ENCODE peak calls at places on chromosomes 7 and 10, in six cellular contexts. C is A549, Q is esophagus muscularis mucosa, S is prostate gland, K is body of pancreas, L is HepG2. R is an unnamed sample.

GRCh38 chr7:126716321-126716720 is 536.4 kb downstream of the GRM8 start:
- DNase-seq in Q (no peak), L (no peak), S (no peak), C (no peak), K (no peak), R (no peak)

GRCh38 chr7:129707910-129708490 is 96.5 kb downstream of the NRF1 start:
- DNase-seq in C (no peak), Q (no peak), S (no peak), K (no peak), L (no peak), R (no peak)

GRCh38 chr7:43570688-43571365 is 12.1 kb upstream of the STK17A start:
- DNase-seq in C (no peak), Q (peak), K (no peak), L (no peak), S (no peak), R (no peak)

GRCh38 chr7:68537228-68538071 is 1060.8 kb upstream of the AUTS2 start:
- DNase-seq in S (no peak), L (no peak), Q (no peak), K (no peak), C (no peak), R (no peak)

GRCh38 chr10:131690805-131691239 is 210.0 kb upstream of the PPP2R2D start:
- DNase-seq in Q (no peak), C (no peak), L (no peak), S (no peak), K (no peak), R (no peak)

GRCh38 chr7:2290877-2291276 is 23.4 kb downstream of the SNX8 start:
- DNase-seq in S (no peak), C (no peak), L (no peak), K (no peak), Q (no peak), R (no peak)

GRCh38 chr7:150405584-150406310 is 26.6 kb downstream of the ZNF775 start:
- DNase-seq in S (no peak), Q (no peak), C (peak), K (no peak), L (no peak), R (peak)

GRCh38 chr7:3568516-3568915 is 267.5 kb downstream of the SDK1 start:
- DNase-seq in Q (no peak), L (no peak), C (no peak), S (no peak), K (no peak), R (no peak)

GRCh38 chr7:129108583-129108982 is 35.9 kb upstream of the TSPAN33 start:
- DNase-seq in K (no peak), C (no peak), Q (no peak), L (no peak), S (no peak), R (no peak)

GRCh38 chr7:154857728-154858681 is 144.9 kb downstream of the PAXIP1 start:
- DNase-seq in K (no peak), Q (no peak), C (peak), S (no peak), L (no peak), R (no peak)

GRCh38 chr10:58568428-58568935 is 55.8 kb downstream of the BICC1 start:
- DNase-seq in L (no peak), C (no peak), S (no peak), K (no peak), Q (no peak), R (no peak)

GRCh38 chr7:31517103-31517502 is 3.2 kb downstream of the ITPRID1 start:
- DNase-seq in C (no peak), L (no peak), Q (no peak), S (no peak), K (no peak), R (no peak)

GRCh38 chr7:24907311-24907886 is 72.6 kb downstream of the OSBPL3 start:
- DNase-seq in C (peak), S (no peak), L (no peak), K (no peak), Q (no peak), R (no peak)

GRCh38 chr10:124177180-124177518 is 83.8 kb upstream of the CHST15 start:
- DNase-seq in S (no peak), Q (no peak), K (no peak), L (no peak), C (no peak), R (no peak)

DNA sequence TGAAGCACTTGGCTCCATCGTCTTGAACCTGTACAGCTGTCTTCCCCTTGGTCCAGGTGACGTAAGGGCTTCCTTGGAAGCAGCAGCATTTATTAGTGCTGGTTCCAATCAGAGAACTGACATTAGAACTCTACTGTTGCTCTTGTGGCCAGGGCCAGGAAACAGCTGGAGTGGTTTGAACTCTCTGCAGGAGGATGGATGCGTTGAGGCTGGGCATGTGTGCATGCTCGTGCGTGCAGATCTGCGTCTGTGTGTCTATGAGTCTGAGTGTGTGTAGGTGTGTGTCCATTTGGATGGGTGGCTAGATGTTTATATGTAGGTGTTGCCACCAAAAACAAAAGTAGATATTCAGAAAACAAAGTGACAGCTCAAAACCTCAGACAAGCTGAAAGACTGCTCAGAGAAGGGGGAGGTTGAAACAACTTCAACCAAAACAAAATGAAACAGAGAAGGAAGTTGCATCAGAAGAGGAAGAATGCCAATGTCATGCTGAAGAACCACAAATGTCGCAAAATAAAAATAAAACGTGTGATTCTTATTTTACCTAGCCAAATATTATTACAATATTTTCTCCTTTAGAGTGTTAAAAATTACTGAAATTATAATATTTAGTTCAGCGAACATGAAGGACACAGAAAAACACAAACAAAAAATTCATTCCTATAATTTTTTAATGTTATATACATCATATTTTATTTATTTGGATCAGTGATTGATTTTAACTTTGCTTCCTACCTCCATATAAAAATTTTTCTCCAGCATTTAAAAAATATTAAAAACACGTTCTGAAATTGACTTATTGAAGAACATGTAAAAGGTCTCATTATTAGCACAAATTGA is 96.1 kb upstream of the MKLN1 start:
- DNase-seq in Q (no peak), L (no peak), S (no peak), K (no peak), C (no peak), R (no peak)
- TF ChIP-seq POLR2A in Q (no peak), L (no peak), S (no peak), K (no peak), C (no peak), R (no peak)

GRCh38 chr7:149071182-149071635 is 19.3 kb downstream of the ZNF786 start:
- DNase-seq in S (no peak), C (no peak), L (no peak), K (no peak), Q (no peak), R (no peak)
- H3K4me3 ChIP-seq in S (no peak), C (no peak), L (no peak), K (no peak), Q (no peak), R (no peak)

GRCh38 chr7:69598081-69598486 is at the start of gene AUTS2:
- DNase-seq in S (peak), Q (peak), L (peak), C (peak), K (peak), R (peak)
- TF ChIP-seq POLR2A in S (no peak), Q (no peak), L (no peak), C (no peak), K (no peak), R (no peak)

GRCh38 chr7:134729895-134730294 is 49.5 kb upstream of the CALD1 start:
- DNase-seq in K (no peak), S (no peak), Q (no peak), L (no peak), C (no peak), R (no peak)

GRCh38 chr7:134731616-134732015 is 47.8 kb upstream of the CALD1 start:
- DNase-seq in K (no peak), Q (no peak), L (no peak), C (no peak), S (no peak), R (no peak)

GRCh38 chr7:134732739-134733138 is 46.7 kb upstream of the CALD1 start:
- DNase-seq in L (no peak), Q (no peak), K (no peak), S (no peak), C (no peak), R (no peak)

GRCh38 chr7:134727711-134728110 is 51.7 kb upstream of the CALD1 start:
- DNase-seq in Q (no peak), K (no peak), S (no peak), C (no peak), L (no peak), R (no peak)

DNA sequence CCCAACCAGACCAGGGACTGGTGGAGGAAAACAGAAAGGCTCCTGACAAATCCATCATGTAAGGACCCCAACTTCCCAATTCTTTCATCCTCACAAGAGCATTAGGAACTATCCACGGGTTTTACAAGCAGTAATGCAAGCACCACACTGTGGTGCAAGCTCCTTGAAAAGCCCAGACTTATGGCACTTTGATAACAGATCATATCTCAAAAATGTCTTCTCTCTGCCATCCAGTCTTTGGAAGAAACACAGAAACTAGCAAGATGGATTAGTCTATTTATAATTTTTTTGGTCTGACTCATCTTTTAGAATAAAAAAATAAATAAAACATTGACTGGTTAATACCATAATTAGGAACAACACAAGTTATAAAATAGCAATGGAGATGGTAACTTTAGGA is 49.1 kb upstream of the CALD1 start:
- DNase-seq in K (no peak), L (no peak), C (no peak), Q (no peak), S (no peak), R (no peak)
- H3K4me3 ChIP-seq in K (no peak), L (no peak), C (no peak), Q (peak), S (no peak), R (no peak)

GRCh38 chr7:104207731-104208420 is at the start of gene ORC5:
- DNase-seq in Q (no peak), K (peak), C (peak), L (peak), S (peak), R (peak)
- TF ChIP-seq POLR2A in Q (peak), K (peak), C (peak), L (peak), S (peak), R (no peak)

DNA sequence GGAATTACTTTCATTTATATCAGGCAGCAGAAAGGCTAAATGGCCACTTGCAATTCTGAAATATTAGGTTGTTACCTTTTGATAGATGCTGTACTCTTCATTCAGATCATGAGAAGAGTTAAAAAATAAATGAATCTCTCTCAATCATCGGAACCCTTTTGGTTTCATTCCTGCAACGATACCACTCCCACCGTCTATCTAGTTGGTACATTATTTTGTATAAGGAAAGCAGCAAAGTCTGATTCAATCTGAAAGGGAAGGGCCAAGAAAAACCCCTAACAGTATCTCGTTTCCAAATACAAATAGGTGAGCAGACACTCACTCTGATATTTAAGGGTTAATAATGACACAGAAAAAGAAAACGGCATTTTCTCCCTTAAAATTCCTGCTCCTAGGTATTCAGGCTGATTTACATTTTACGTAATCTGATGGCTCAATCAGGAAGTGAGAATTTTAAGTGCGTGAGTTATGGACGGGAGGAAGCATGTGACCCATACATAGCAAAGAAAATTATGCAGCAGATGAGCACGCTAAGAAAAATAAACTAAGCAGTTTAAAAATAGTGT is 209.4 kb upstream of the KLF14 start:
- DNase-seq in S (no peak), C (peak), Q (no peak), K (no peak), L (no peak), R (no peak)
- H3K4me3 ChIP-seq in S (peak), C (peak), Q (peak), K (no peak), L (no peak), R (no peak)

R was measured in lower leg skin.